ENCODE peak calls at places on chromosomes 4 and X, in eight cellular contexts. U is AG08395; Q is activated CD8-positive, alpha-beta memory T cell treated with anti-CD3 and anti-CD28 coated beads, Interleukin-2, amount 50 U/mL, for 4 hours; J is effector memory CD4-positive, alpha-beta T cell; M is activated CD4-positive, alpha-beta T cell treated with anti-CD3 and anti-CD28 coated beads, Interleukin-2, amount 10 ng/mL, durations not matched to agents 7 days and 5 days; H is A549; G is foreskin melanocyte; R is left ventricle myocardium inferior. N is an unnamed sample.

GRCh38 chrX:40012800-40013682 is 84.7 kb downstream of the BCOR start:
- DNase-seq in U (peak; percentile 37), Q (peak; percentile 39), J (no peak), M (peak; percentile 41), H (peak; percentile 28), G (peak; percentile 55), R (peak; percentile 70), N (peak; percentile 60)

GRCh38 chr4:38674206-38675144 is 10.5 kb downstream of the KLF3 start:
- DNase-seq in U (no peak), Q (no peak), J (no peak), M (no peak), H (no peak), G (no peak), R (no peak), N (no peak)

GRCh38 chr4:123096038-123096437 is 173.6 kb upstream of the NUDT6 start:
- DNase-seq in U (no peak), Q (no peak), J (no peak), M (no peak), H (no peak), G (peak; percentile 21), R (no peak), N (peak; percentile 37)

GRCh38 chrX:16457239-16457638 is 192.7 kb upstream of the S100G start:
- DNase-seq in U (peak; percentile 47), Q (no peak), J (no peak), M (no peak), H (no peak), G (no peak), R (no peak), N (no peak)

GRCh38 chrX:124275167-124275894 is 57.1 kb upstream of the TEX13D start:
- DNase-seq in U (no peak), Q (no peak), J (no peak), M (no peak), H (no peak), G (no peak), R (no peak), N (no peak)

GRCh38 chr4:10102981-10103330 is 13.6 kb downstream of the WDR1 start:
- DNase-seq in U (no peak), Q (no peak), J (no peak), M (no peak), H (no peak), G (no peak), R (no peak), N (no peak)

GRCh38 chr4:1770245-1770644 is 22.8 kb upstream of the FGFR3 start:
- DNase-seq in U (no peak), Q (no peak), J (no peak), M (no peak), H (no peak), G (no peak), R (no peak), N (no peak)

GRCh38 chr4:102137217-102137616 is 208.1 kb downstream of the SLC39A8 start:
- DNase-seq in U (no peak), Q (no peak), J (no peak), M (no peak), H (no peak), G (no peak), R (no peak), N (no peak)

GRCh38 chr4:47577779-47578553 is 92.9 kb downstream of the ATP10D start:
- DNase-seq in U (no peak), Q (no peak), J (no peak), M (no peak), H (no peak), G (peak; percentile 53), R (no peak), N (no peak)

GRCh38 chr4:14566518-14566917 is 435.8 kb upstream of the CPEB2 start:
- DNase-seq in U (no peak), Q (no peak), J (no peak), M (no peak), H (no peak), G (no peak), R (no peak), N (peak; percentile 5)

GRCh38 chr4:121950212-121950679 is 1.6 kb downstream of the TRPC3 start:
- DNase-seq in U (peak; percentile 89), Q (peak; percentile 86), J (peak; percentile 55), M (peak; percentile 83), H (peak; percentile 54), G (peak; percentile 48), R (peak; percentile 84), N (peak; percentile 40)

GRCh38 chr4:15451866-15452765 is 17.6 kb upstream of the CC2D2A start:
- DNase-seq in U (peak; percentile 89), Q (no peak), J (no peak), M (no peak), H (peak; percentile 21), G (peak; percentile 64), R (no peak), N (no peak)

GRCh38 chr4:168708108-168708507 is 211.3 kb downstream of the PALLD start:
- DNase-seq in U (no peak), Q (no peak), J (no peak), M (no peak), H (no peak), G (no peak), R (no peak), N (no peak)

GRCh38 chr4:123102897-123103489 is 180.6 kb upstream of the NUDT6 start:
- DNase-seq in U (peak; percentile 67), Q (no peak), J (no peak), M (no peak), H (peak; percentile 10), G (peak; percentile 35), R (no peak), N (peak; percentile 47)

GRCh38 chr4:174245714-174246113 is 37.8 kb downstream of the FBXO8 start:
- DNase-seq in U (no peak), Q (no peak), J (no peak), M (no peak), H (no peak), G (no peak), R (no peak), N (no peak)

GRCh38 chr4:86683983-86684382 is 89.9 kb downstream of the PTPN13 start:
- DNase-seq in U (no peak), Q (no peak), J (no peak), M (no peak), H (no peak), G (no peak), R (no peak), N (no peak)

GRCh38 chr4:90951037-90951436 is 823.8 kb downstream of the CCSER1 start:
- DNase-seq in U (no peak), Q (no peak), J (no peak), M (no peak), H (peak; percentile 25), G (no peak), R (no peak), N (no peak)

N was measured in Jurkat, Clone E6-1.